ENCODE peak calls at places on chromosomes 1 and 21, in seven cellular contexts. A is AG09319, I is foreskin keratinocyte, Q is NCI-H1436, M is NCI-H1417, K is T-helper 2 cell, F is substantia nigra. O is an unnamed sample.
A peak's percentile ranks its signal among the peaks of the same experiment; 100 is the strongest.

GRCh38 chr1:8274396-8274795 is 43.5 kb upstream of the SLC45A1 start:
- DNase-seq in Q (no peak), K (no peak), A (no peak), I (no peak), M (peak; percentile 25), F (no peak), O (no peak)

GRCh38 chr1:203167026-203167912 is 8.4 kb downstream of the MYBPH start:
- DNase-seq in A (no peak), I (no peak), F (no peak), Q (no peak), K (no peak), M (peak; percentile 7), O (no peak)

GRCh38 chr1:28112388-28113311 is 24.2 kb upstream of the EYA3 start:
- DNase-seq in I (peak; percentile 12), F (no peak), M (no peak), K (no peak), A (no peak), Q (no peak), O (no peak)

GRCh38 chr1:56676571-56677035 is 31.5 kb downstream of the PRKAA2 start:
- DNase-seq in M (no peak), Q (no peak), F (no peak), I (peak; percentile 77), K (no peak), A (peak; percentile 29), O (no peak)

GRCh38 chr1:109467301-109467777 is 993 bp downstream of the SYPL2 start:
- DNase-seq in K (no peak), I (no peak), M (no peak), Q (no peak), F (no peak), A (no peak), O (no peak)

GRCh38 chr1:63874278-63874880 is 100.6 kb downstream of the ROR1 start:
- DNase-seq in Q (no peak), K (no peak), F (no peak), M (no peak), I (no peak), A (no peak), O (no peak)

GRCh38 chr21:35940074-35940927 is 120.0 kb downstream of the SETD4 start:
- DNase-seq in M (peak; percentile 90), I (peak; percentile 58), F (no peak), A (peak; percentile 54), Q (peak; percentile 46), K (no peak), O (peak; percentile 19)

GRCh38 chr21:29265690-29266479 is 32.8 kb upstream of the BACH1 start:
- DNase-seq in A (no peak), F (no peak), K (no peak), Q (no peak), I (peak; percentile 51), M (no peak), O (no peak)

GRCh38 chr1:7287013-7287412 is 484.1 kb upstream of the VAMP3 start:
- DNase-seq in F (no peak), I (no peak), M (no peak), A (no peak), Q (no peak), K (no peak), O (no peak)

O was measured in NCI-H2171 treated with DMSO at 0.1 percent for 48 hours.